ENCODE peak calls at places on chromosomes 5 and 9, in four cellular contexts. One of them, this sample, is unnamed. For H3K4me1 and H3K36me3, the result is how much of the 10 kb centered on the place peaks cover.

GRCh38 chr5:102453716-102454115 is 45.1 kb downstream of the SLCO6A1 start:
- DNase-seq in IMR-90: no peak
- DNase-seq in GM23338: no peak
- DNase-seq in sigmoid colon: no peak
- DNase-seq in this sample: no peak

GRCh38 chr5:174717826-174718455 is 6.4 kb upstream of the MSX2 start:
- DNase-seq in IMR-90: no peak
- DNase-seq in GM23338: peak
- DNase-seq in sigmoid colon: peak
- DNase-seq in this sample: no peak

GRCh38 chr9:14865206-14865605 is 45.0 kb downstream of the FREM1 start:
- DNase-seq in IMR-90: no peak
- DNase-seq in GM23338: no peak
- DNase-seq in sigmoid colon: no peak
- DNase-seq in this sample: no peak

GRCh38 chr9:137273616-137274320 is 3.8 kb upstream of the TOR4A start:
- DNase-seq in IMR-90: no peak
- DNase-seq in GM23338: no peak
- DNase-seq in sigmoid colon: no peak
- DNase-seq in this sample: no peak

GRCh38 chr9:117247271-117247670 is 167.6 kb downstream of the ASTN2 start:
- DNase-seq in IMR-90: no peak
- DNase-seq in GM23338: peak
- DNase-seq in sigmoid colon: no peak
- DNase-seq in this sample: no peak

GRCh38 chr9:113646946-113647914 is 183.7 kb downstream of the RGS3 start:
- DNase-seq in IMR-90: no peak
- DNase-seq in GM23338: no peak
- DNase-seq in sigmoid colon: peak
- DNase-seq in this sample: no peak

GRCh38 chr9:10479172-10479571 is 133.6 kb downstream of the PTPRD start:
- DNase-seq in IMR-90: no peak
- DNase-seq in GM23338: peak
- DNase-seq in sigmoid colon: no peak
- DNase-seq in this sample: no peak

GRCh38 chr5:130155395-130155794 is 251.1 kb downstream of the CHSY3 start:
- DNase-seq in IMR-90: no peak
- DNase-seq in GM23338: no peak
- DNase-seq in sigmoid colon: no peak
- DNase-seq in this sample: no peak

GRCh38 chr5:91074615-91075014 is 308.5 kb downstream of the ARRDC3 start:
- DNase-seq in IMR-90: peak
- DNase-seq in GM23338: no peak
- DNase-seq in sigmoid colon: no peak
- DNase-seq in this sample: no peak

GRCh38 chr9:81372628-81373191 is 316.6 kb downstream of the TLE1 start:
- DNase-seq in IMR-90: no peak
- DNase-seq in GM23338: no peak
- DNase-seq in sigmoid colon: no peak
- DNase-seq in this sample: no peak

GRCh38 chr5:36646507-36647023 is 40.2 kb downstream of the SLC1A3 start:
- DNase-seq in IMR-90: no peak
- DNase-seq in GM23338: no peak
- DNase-seq in sigmoid colon: no peak
- DNase-seq in this sample: no peak

GRCh38 chr9:111963995-111964394 is 67.4 kb downstream of the UGCG start:
- DNase-seq in IMR-90: no peak
- DNase-seq in GM23338: no peak
- DNase-seq in sigmoid colon: no peak
- DNase-seq in this sample: no peak
- H3K4me1 ChIP-seq in IMR-90: under half
- H3K4me1 ChIP-seq in GM23338: under half
- H3K4me1 ChIP-seq in sigmoid colon: under half
- H3K4me1 ChIP-seq in this sample: under half

GRCh38 chr5:150443242-150444075 is 6.1 kb downstream of the RPS14 start:
- DNase-seq in IMR-90: no peak
- DNase-seq in GM23338: no peak
- DNase-seq in sigmoid colon: no peak
- DNase-seq in this sample: no peak

GRCh38 chr5:150446103-150446502 is 3.4 kb downstream of the RPS14 start:
- DNase-seq in IMR-90: no peak
- DNase-seq in GM23338: no peak
- DNase-seq in sigmoid colon: no peak
- DNase-seq in this sample: no peak

GRCh38 chr5:150446583-150446982 is 3.0 kb downstream of the RPS14 start:
- DNase-seq in IMR-90: no peak
- DNase-seq in GM23338: no peak
- DNase-seq in sigmoid colon: no peak
- DNase-seq in this sample: no peak

GRCh38 chr5:150442699-150443080 is 6.8 kb downstream of the RPS14 start:
- DNase-seq in IMR-90: no peak
- DNase-seq in GM23338: no peak
- DNase-seq in sigmoid colon: no peak
- DNase-seq in this sample: no peak

GRCh38 chr5:150444770-150445169 is 4.8 kb downstream of the RPS14 start:
- DNase-seq in IMR-90: no peak
- DNase-seq in GM23338: no peak
- DNase-seq in sigmoid colon: no peak
- DNase-seq in this sample: no peak
- H3K36me3 ChIP-seq in IMR-90: half or more
- H3K36me3 ChIP-seq in GM23338: half or more
- H3K36me3 ChIP-seq in sigmoid colon: under half
- H3K36me3 ChIP-seq in this sample: half or more

GRCh38 chr5:139149477-139150199 is 48.5 kb downstream of the SIL1 start:
- DNase-seq in IMR-90: peak
- DNase-seq in GM23338: no peak
- DNase-seq in sigmoid colon: no peak
- DNase-seq in this sample: no peak
- H3K4me1 ChIP-seq in IMR-90: under half
- H3K4me1 ChIP-seq in GM23338: under half
- H3K4me1 ChIP-seq in sigmoid colon: under half
- H3K4me1 ChIP-seq in this sample: under half

DNA sequence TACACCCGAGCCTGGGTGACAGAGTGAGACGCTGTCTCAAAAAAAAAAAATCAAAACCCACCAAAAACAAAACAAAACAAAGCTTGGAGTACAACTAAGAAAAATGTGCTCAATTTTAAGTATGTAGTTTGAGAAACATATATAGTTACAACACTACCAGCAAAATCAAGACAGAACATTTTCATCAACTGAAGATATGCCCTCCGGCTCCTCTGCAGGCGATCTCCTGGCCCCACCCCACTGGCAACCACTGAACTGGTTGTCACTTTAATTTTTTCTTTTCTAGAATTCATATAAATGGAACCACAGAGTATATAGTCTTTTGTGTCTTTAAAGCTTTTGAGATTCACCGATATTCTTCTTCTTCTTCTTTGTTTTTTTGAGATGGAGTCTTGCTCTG is 35.0 kb downstream of the CNOT8 start:
- DNase-seq in IMR-90: no peak
- DNase-seq in GM23338: no peak
- DNase-seq in sigmoid colon: no peak
- DNase-seq in this sample: no peak
- H3K36me3 ChIP-seq in IMR-90: under half
- H3K36me3 ChIP-seq in GM23338: half or more
- H3K36me3 ChIP-seq in sigmoid colon: half or more
- H3K36me3 ChIP-seq in this sample: half or more

DNA sequence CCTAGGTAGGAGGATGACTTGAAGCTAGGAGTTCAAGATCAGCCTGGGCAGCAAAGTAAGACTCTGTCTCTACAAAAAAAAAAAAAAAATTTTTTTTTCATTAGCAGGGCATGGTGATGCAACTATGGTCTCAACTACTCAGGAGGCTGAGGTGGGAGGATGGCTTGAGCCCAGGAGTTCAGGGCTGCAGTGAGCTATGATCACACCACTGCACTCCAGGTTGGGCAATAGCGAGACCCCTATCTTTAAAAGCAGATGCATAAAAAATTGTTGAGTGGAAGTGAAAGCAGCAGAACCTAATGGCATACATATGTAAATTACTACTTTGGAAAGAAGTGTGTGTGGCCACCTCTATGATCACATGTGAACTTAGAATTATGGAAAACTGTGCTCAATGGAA is 56.8 kb downstream of the SIL1 start:
- DNase-seq in IMR-90: no peak
- DNase-seq in GM23338: no peak
- DNase-seq in sigmoid colon: no peak
- DNase-seq in this sample: no peak
- H3K4me1 ChIP-seq in IMR-90: under half
- H3K4me1 ChIP-seq in GM23338: under half
- H3K4me1 ChIP-seq in sigmoid colon: half or more
- H3K4me1 ChIP-seq in this sample: under half

GRCh38 chr5:55429221-55429620 is 105.5 kb downstream of the PLPP1 start:
- DNase-seq in IMR-90: no peak
- DNase-seq in GM23338: no peak
- DNase-seq in sigmoid colon: no peak
- DNase-seq in this sample: no peak

GRCh38 chr5:55427157-55427556 is 107.6 kb downstream of the PLPP1 start:
- DNase-seq in IMR-90: peak
- DNase-seq in GM23338: no peak
- DNase-seq in sigmoid colon: no peak
- DNase-seq in this sample: no peak

GRCh38 chr5:55432549-55432948 is 102.2 kb downstream of the PLPP1 start:
- DNase-seq in IMR-90: no peak
- DNase-seq in GM23338: no peak
- DNase-seq in sigmoid colon: no peak
- DNase-seq in this sample: no peak

GRCh38 chr5:55426455-55426854 is 108.3 kb downstream of the PLPP1 start:
- DNase-seq in IMR-90: no peak
- DNase-seq in GM23338: no peak
- DNase-seq in sigmoid colon: no peak
- DNase-seq in this sample: no peak

DNA sequence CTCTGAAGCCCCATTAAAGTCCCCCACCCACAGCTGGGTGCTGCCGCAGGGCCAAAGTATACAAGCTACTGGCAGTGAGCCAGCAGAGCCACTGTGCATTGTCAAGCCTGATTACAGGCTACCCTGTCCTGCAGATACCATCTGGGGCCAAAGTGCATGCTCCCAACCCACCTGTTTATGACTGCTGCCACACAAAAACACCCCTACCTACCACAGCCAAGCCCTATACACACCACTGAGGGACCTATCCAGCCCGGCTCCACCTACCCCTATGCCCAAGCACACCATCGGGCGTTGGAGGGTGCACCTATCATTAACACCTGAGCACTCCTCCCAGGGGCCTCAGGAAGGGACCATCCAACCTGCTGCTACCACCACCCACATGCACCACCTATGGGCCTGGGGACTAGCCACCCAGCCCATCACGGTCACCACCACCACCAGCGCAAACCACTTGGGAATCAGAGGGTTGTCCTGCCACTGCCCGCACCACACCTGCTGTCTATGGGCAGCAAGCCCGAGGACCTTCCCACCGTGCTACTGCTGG is 105.0 kb downstream of the PLPP1 start:
- DNase-seq in IMR-90: no peak
- DNase-seq in GM23338: no peak
- DNase-seq in sigmoid colon: no peak
- DNase-seq in this sample: no peak
- H3K36me3 ChIP-seq in IMR-90: under half
- H3K36me3 ChIP-seq in GM23338: under half
- H3K36me3 ChIP-seq in sigmoid colon: under half
- H3K36me3 ChIP-seq in this sample: under half

GRCh38 chr9:35908484-35909125 is 685 bp upstream of the SPAAR start:
- DNase-seq in IMR-90: peak
- DNase-seq in GM23338: no peak
- DNase-seq in sigmoid colon: peak
- DNase-seq in this sample: no peak
- H3K4me1 ChIP-seq in IMR-90: under half
- H3K4me1 ChIP-seq in GM23338: under half
- H3K4me1 ChIP-seq in sigmoid colon: half or more
- H3K4me1 ChIP-seq in this sample: half or more

GRCh38 chr9:128995791-128996190 is 32.3 kb downstream of the SH3GLB2 start:
- DNase-seq in IMR-90: no peak
- DNase-seq in GM23338: no peak
- DNase-seq in sigmoid colon: peak
- DNase-seq in this sample: no peak

GRCh38 chr9:128987800-128988199 is 40.3 kb downstream of the NUP188 start:
- DNase-seq in IMR-90: peak
- DNase-seq in GM23338: no peak
- DNase-seq in sigmoid colon: no peak
- DNase-seq in this sample: no peak

GRCh38 chr9:128998462-128998861 is 29.7 kb downstream of the SH3GLB2 start:
- DNase-seq in IMR-90: no peak
- DNase-seq in GM23338: no peak
- DNase-seq in sigmoid colon: no peak
- DNase-seq in this sample: no peak

GRCh38 chr9:128992995-128993394 is 35.1 kb downstream of the SH3GLB2 start:
- DNase-seq in IMR-90: no peak
- DNase-seq in GM23338: peak
- DNase-seq in sigmoid colon: no peak
- DNase-seq in this sample: peak
- H3K36me3 ChIP-seq in IMR-90: under half
- H3K36me3 ChIP-seq in GM23338: half or more
- H3K36me3 ChIP-seq in sigmoid colon: under half
- H3K36me3 ChIP-seq in this sample: half or more

GRCh38 chr5:56840597-56840996 is 25.2 kb downstream of the MAP3K1 start:
- DNase-seq in IMR-90: no peak
- DNase-seq in GM23338: no peak
- DNase-seq in sigmoid colon: no peak
- DNase-seq in this sample: no peak
- H3K4me1 ChIP-seq in IMR-90: under half
- H3K4me1 ChIP-seq in GM23338: under half
- H3K4me1 ChIP-seq in sigmoid colon: under half
- H3K4me1 ChIP-seq in this sample: half or more

GRCh38 chr9:132646726-132647125 is 23.1 kb downstream of the DDX31 start:
- DNase-seq in IMR-90: peak
- DNase-seq in GM23338: no peak
- DNase-seq in sigmoid colon: no peak
- DNase-seq in this sample: no peak

GRCh38 chr9:132648685-132649084 is 21.1 kb downstream of the DDX31 start:
- DNase-seq in IMR-90: no peak
- DNase-seq in GM23338: no peak
- DNase-seq in sigmoid colon: no peak
- DNase-seq in this sample: no peak

GRCh38 chr9:132647806-132648205 is 22.0 kb downstream of the DDX31 start:
- DNase-seq in IMR-90: peak
- DNase-seq in GM23338: no peak
- DNase-seq in sigmoid colon: no peak
- DNase-seq in this sample: no peak

GRCh38 chr9:132648283-132648682 is 21.5 kb downstream of the DDX31 start:
- DNase-seq in IMR-90: no peak
- DNase-seq in GM23338: no peak
- DNase-seq in sigmoid colon: no peak
- DNase-seq in this sample: no peak

DNA sequence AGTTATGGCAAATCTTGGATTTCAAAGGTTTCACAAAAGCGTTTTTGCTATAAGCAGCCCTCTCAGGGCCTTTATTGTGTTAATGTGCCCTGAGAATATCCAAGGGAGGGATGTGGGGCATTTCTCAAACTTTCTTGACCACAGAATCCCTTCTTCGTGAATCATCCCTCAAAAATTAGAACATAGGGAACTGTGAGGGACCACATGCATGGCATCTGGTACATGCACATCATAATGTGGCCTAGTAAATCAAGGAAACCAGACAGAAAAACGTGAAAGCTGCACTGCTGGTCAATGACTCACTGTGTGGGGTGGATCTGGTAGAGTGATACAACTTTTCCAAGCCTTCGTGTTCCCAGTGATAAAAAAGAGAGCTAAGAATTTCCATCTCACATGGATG is 22.4 kb downstream of the DDX31 start:
- DNase-seq in IMR-90: peak
- DNase-seq in GM23338: no peak
- DNase-seq in sigmoid colon: no peak
- DNase-seq in this sample: no peak
- H3K36me3 ChIP-seq in IMR-90: under half
- H3K36me3 ChIP-seq in GM23338: under half
- H3K36me3 ChIP-seq in sigmoid colon: half or more
- H3K36me3 ChIP-seq in this sample: half or more

This sample was measured in CD4-positive, CD25-positive, alpha-beta regulatory T cell.